ENCODE peak calls at places on chromosomes 12 and 14, in seven cellular contexts. H, J, I, K, C, P and G are unnamed samples.

GRCh38 chr12:5170894-5171293 is 127.2 kb downstream of the KCNA5 start:
- DNase-seq in H (no peak), J (no peak), I (no peak), K (no peak), C (no peak), P (no peak), G (no peak)

GRCh38 chr14:90194706-90195105 is 61.6 kb upstream of the PSMC1 start:
- DNase-seq in H (no peak), J (no peak), I (no peak), K (no peak), C (no peak), P (no peak), G (no peak)

GRCh38 chr12:91902860-91903683 is 242.6 kb downstream of the BTG1 start:
- DNase-seq in H (no peak), J (no peak), I (no peak), K (no peak), C (no peak), P (no peak), G (peak; percentile 1)

GRCh38 chr14:92316937-92317336 is 6.0 kb upstream of the SLC24A4 start:
- DNase-seq in H (no peak), J (no peak), I (no peak), K (no peak), C (no peak), P (no peak), G (peak; percentile 50)

GRCh38 chr12:123502163-123502562 is 31.4 kb downstream of the RILPL1 start:
- DNase-seq in H (no peak), J (no peak), I (no peak), K (no peak), C (no peak), P (no peak), G (no peak)

GRCh38 chr12:115388139-115388538 is 704.2 kb upstream of the TBX3 start:
- DNase-seq in H (no peak), J (no peak), I (no peak), K (no peak), C (no peak), P (no peak), G (peak; percentile 16)

GRCh38 chr12:115661103-115661502 is 616.4 kb downstream of the MED13L start:
- DNase-seq in H (peak; percentile 25), J (no peak), I (peak; percentile 73), K (no peak), C (no peak), P (no peak), G (no peak)

GRCh38 chr14:97978336-97978735 is 1181.2 kb downstream of the VRK1 start:
- DNase-seq in H (no peak), J (no peak), I (peak; percentile 2), K (peak; percentile 82), C (peak; percentile 71), P (peak; percentile 88), G (peak; percentile 57)

GRCh38 chr12:22284871-22285270 is 49.6 kb downstream of the ST8SIA1 start:
- DNase-seq in H (no peak), J (no peak), I (peak; percentile 63), K (no peak), C (no peak), P (no peak), G (no peak)

GRCh38 chr12:53211476-53212381 is 4.7 kb upstream of the ITGB7 start:
- DNase-seq in H (no peak), J (no peak), I (no peak), K (peak; percentile 44), C (no peak), P (no peak), G (peak; percentile 42)

GRCh38 chr12:126547905-126548304 is 1482.7 kb downstream of the AACS start:
- DNase-seq in H (no peak), J (no peak), I (no peak), K (no peak), C (no peak), P (no peak), G (no peak)

GRCh38 chr12:82174383-82174782 is 183.8 kb downstream of the CCDC59 start:
- DNase-seq in H (no peak), J (no peak), I (no peak), K (no peak), C (no peak), P (no peak), G (no peak)

GRCh38 chr14:93961610-93962009 is 14.8 kb downstream of the ASB2 start:
- DNase-seq in H (no peak), J (no peak), I (no peak), K (no peak), C (no peak), P (no peak), G (no peak)

GRCh38 chr14:52124791-52125661 is 56.2 kb upstream of the NID2 start:
- DNase-seq in H (peak; percentile 74), J (no peak), I (peak; percentile 93), K (no peak), C (peak; percentile 14), P (no peak), G (no peak)

DNA sequence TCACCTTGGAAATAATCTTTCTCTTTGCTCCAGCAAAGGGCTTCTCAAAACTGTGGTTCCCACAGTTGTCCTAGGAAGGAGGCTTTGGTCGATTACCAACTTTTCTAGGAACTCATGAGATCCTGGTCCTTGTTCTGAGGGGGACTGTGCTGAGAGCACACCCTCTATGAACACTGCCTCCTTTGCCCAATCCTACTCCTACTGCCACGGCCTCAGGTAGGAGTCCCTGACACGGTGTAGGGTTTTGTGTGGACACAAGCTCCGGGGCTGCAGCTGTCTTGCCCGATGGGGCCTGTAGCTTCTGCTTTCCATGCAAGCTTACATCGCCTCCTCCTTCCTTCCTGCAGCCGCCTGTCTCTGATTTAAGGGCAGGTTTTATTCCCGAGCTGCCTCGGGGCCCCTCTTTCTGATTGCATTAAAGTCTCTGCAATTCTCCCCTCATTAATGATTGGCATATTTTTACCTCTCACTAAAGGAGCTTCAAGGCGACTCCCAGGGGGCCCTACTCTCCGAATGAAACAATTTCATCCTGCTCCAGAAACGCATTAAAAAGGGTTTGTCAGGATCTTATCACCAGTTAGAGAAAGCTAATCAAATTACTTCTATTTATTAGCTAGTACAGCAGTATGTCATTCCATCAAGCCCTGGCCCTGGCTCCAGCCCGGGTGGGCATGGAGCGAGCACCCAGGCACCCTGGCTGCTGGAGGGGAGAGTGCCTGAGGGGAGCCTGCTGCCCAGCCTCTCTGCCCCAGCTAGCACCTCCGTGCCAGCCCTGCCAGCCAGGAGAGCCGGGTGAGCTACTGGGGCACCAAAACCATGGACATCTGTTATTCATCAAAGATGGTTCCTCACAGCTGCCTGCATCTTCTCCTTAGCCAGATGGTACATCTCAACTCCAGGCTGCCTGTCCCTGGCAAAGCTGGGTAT is 38.1 kb upstream of the ESRRB start:
- DNase-seq in H (no peak), J (no peak), I (no peak), K (no peak), C (no peak), P (no peak), G (no peak)
- H3K4me3 ChIP-seq in H (peak overlapping the region; percentile 11), J (no peak overlapping the region), I (no peak overlapping the region), K (no peak overlapping the region), C (no peak overlapping the region), P (no peak overlapping the region), G (no peak overlapping the region)

DNA sequence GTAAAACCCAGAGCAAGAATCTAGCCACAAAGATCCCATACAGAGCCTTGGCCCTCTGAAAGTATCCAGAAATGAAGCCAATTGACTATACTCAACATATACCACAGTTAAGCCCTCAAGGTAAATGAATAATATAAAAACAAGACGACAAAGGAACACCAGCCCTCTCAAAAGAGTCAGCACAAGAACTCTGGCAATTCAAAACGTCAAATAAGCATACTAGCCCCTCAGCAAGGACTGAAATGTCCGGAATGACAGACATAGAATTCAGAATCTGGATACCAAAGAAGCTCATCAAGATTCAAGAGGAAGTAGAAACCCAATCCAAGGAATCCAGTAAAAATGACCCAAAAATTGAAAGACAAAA is 49.9 kb downstream of the GTF2A1 start:
- DNase-seq in H (no peak), J (no peak), I (no peak), K (no peak), C (no peak), P (no peak), G (no peak)
- H3K4me3 ChIP-seq in H (no peak overlapping the region), J (peak overlapping the region; percentile 75), I (no peak overlapping the region), K (peak overlapping the region; percentile 64), C (no peak overlapping the region), P (peak overlapping the region; percentile 81), G (peak overlapping the region; percentile 56)

GRCh38 chr14:61176686-61177085 is 104.5 kb downstream of the TMEM30B start:
- DNase-seq in H (no peak), J (no peak), I (peak; percentile 49), K (no peak), C (no peak), P (no peak), G (no peak)

GRCh38 chr14:61178226-61179060 is 102.7 kb downstream of the TMEM30B start:
- DNase-seq in H (peak; percentile 92), J (no peak), I (peak; percentile 92), K (no peak), C (peak; percentile 27), P (no peak), G (peak; percentile 61)

GRCh38 chr14:61171687-61172086 is 109.5 kb downstream of the TMEM30B start:
- DNase-seq in H (no peak), J (no peak), I (no peak), K (no peak), C (no peak), P (no peak), G (no peak)

GRCh38 chr14:61177279-61178225 is 103.6 kb downstream of the TMEM30B start:
- DNase-seq in H (no peak), J (no peak), I (no peak), K (no peak), C (no peak), P (no peak), G (no peak)

DNA sequence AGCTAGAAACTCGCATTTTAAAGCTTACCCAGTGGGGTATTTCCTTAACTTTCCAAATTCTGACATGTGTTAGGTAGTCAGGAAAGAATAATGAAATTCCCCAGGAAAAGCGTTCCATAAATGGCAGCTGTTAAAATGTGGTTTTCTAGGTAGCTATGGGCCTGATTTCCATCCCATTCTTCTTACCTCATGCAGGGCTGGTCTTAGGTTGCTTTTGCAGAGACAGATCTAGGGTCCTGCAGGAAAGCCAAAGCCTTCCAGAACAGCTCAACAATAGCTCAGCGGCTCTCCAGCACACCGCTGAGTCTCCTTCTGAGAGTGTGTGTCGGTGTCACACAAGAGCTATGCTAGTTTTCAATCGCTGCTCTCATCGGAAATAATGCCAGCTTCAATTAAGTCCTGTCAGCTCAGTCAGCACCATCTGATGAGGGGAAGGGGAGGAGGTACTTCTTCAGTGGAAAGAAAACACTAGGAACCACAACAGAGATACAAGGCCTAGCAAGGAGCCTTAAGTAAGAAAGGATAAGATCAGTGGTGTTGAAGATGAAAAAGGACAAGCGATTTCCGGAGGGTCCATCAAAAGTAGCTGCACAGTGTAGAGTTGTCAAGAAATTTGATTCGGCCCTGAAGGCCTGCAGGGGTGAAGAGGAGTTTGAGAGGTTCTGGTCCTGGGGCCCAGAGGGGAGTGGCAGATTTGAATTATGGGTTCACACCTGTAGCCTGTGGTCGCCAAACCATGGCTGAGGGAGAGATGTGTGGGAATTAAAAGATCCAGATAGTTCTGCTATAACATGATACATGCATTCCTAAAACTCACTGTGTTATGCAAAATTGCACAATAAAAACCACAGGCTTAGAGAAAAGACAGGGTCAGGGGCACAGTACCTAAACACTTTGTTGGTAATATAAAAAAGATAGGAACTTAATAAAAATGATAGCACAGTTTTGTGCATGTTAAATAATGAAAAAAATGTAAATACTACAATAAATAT is 106.4 kb downstream of the TMEM30B start:
- DNase-seq in H (no peak), J (no peak), I (peak; percentile 56), K (no peak), C (no peak), P (no peak), G (no peak)
- H3K4me3 ChIP-seq in H (no peak overlapping the region), J (no peak overlapping the region), I (no peak overlapping the region), K (no peak overlapping the region), C (no peak overlapping the region), P (no peak overlapping the region), G (no peak overlapping the region)

GRCh38 chr14:68704736-68705720 is 87.8 kb downstream of the ZFP36L1 start:
- DNase-seq in H (no peak), J (no peak), I (peak; percentile 48), K (no peak), C (no peak), P (peak; percentile 79), G (no peak)
- H3K4me3 ChIP-seq in H (no peak overlapping the region), J (no peak overlapping the region), I (no peak overlapping the region), K (no peak overlapping the region), C (no peak overlapping the region), P (no peak overlapping the region), G (no peak overlapping the region)

GRCh38 chr14:24298892-24299254 is 707 bp downstream of the DHRS1 start:
- DNase-seq in H (peak; percentile 13), J (no peak), I (peak; percentile 35), K (no peak), C (no peak), P (no peak), G (no peak)
- H3K4me3 ChIP-seq in H (peak overlapping the region; percentile 70), J (peak overlapping the region; percentile 92), I (peak overlapping the region; percentile 100), K (peak overlapping the region; percentile 92), C (peak overlapping the region; percentile 85), P (peak overlapping the region; percentile 87), G (peak overlapping the region; percentile 72)